ENCODE peak calls at places on chromosomes 16 and 17, in six cellular contexts. J is activated CD8-positive, alpha-beta memory T cell treated with anti-CD3 and anti-CD28 coated beads, Interleukin-2, amount 50 U/mL, for 4 hours; D is midbrain; N is NCI-H2081; L is RWPE1; W is NB4. E is an unnamed sample.

GRCh38 chr17:78722101-78722761 is 59.8 kb downstream of the CYTH1 start:
- DNase-seq in W (peak), N (no peak), D (peak), J (no peak), L (no peak), E (no peak)

GRCh38 chr17:17201907-17202306 is 4.2 kb downstream of the PLD6 start:
- DNase-seq in N (no peak), D (no peak), J (no peak), W (no peak), L (no peak), E (no peak)

GRCh38 chr16:58511933-58512815 is 3.1 kb upstream of the SETD6 start:
- DNase-seq in N (peak), D (peak), L (peak), J (peak), W (peak), E (peak)

GRCh38 chr16:2974319-2975056 is 5.3 kb downstream of the PAQR4 start:
- DNase-seq in N (no peak), L (no peak), J (no peak), W (no peak), D (no peak), E (no peak)

GRCh38 chr17:41754066-41754465 is 19.6 kb upstream of the HAP1 start:
- DNase-seq in J (no peak), W (no peak), N (no peak), L (no peak), D (no peak), E (no peak)

GRCh38 chr17:46764709-46765401 is 53.6 kb downstream of the WNT3 start:
- DNase-seq in W (peak), D (no peak), L (peak), N (peak), J (no peak), E (no peak)

GRCh38 chr17:79496422-79497005 is 114.3 kb downstream of the RBFOX3 start:
- DNase-seq in N (no peak), L (no peak), J (no peak), W (no peak), D (no peak), E (no peak)

GRCh38 chr17:17740627-17741237 is 59.5 kb downstream of the RAI1 start:
- DNase-seq in N (no peak), L (no peak), J (peak), W (no peak), D (peak), E (no peak)

GRCh38 chr17:5826384-5826783 is 242.1 kb upstream of the NLRP1 start:
- DNase-seq in W (no peak), D (no peak), J (no peak), N (no peak), L (peak), E (no peak)